ENCODE peak calls at places on chromosomes 3 and 15, in four cellular contexts. K, P, Q and D are unnamed samples.

GRCh38 chr15:67124111-67124510 is 58.7 kb downstream of the SMAD3 start:
- DNase-seq in P (no peak), K (no peak), Q (no peak), D (no peak)

GRCh38 chr15:25701716-25702465 is 161.2 kb downstream of the ATP10A start:
- DNase-seq in P (no peak), Q (no peak), K (peak; percentile 53), D (no peak)

GRCh38 chr3:63585927-63586326 is 66.5 kb upstream of the SNTN start:
- DNase-seq in P (no peak), K (no peak), Q (no peak), D (no peak)

GRCh38 chr15:71275098-71275497 is 159.8 kb downstream of the THSD4 start:
- DNase-seq in P (no peak), K (peak; percentile 83), Q (peak; percentile 32), D (no peak)

GRCh38 chr3:29775352-29775751 is 494.5 kb downstream of the RBMS3 start:
- DNase-seq in Q (no peak), P (no peak), K (peak; percentile 76), D (no peak)

GRCh38 chr3:69144631-69145244 is 22.3 kb upstream of the LMOD3 start:
- DNase-seq in P (no peak), Q (no peak), K (no peak), D (no peak)

GRCh38 chr3:36959821-36960220 is 15.0 kb upstream of the TRANK1 start:
- DNase-seq in P (no peak), K (peak; percentile 35), Q (no peak), D (no peak)

GRCh38 chr3:180804871-180805430 is 107.5 kb upstream of the FXR1 start:
- DNase-seq in Q (peak; percentile 47), K (peak; percentile 67), P (no peak), D (no peak)

GRCh38 chr3:18847583-18848197 is 300.6 kb upstream of the KCNH8 start:
- DNase-seq in Q (no peak), K (no peak), P (no peak), D (peak; percentile 8)

GRCh38 chr15:26974120-26974780 is 3.3 kb downstream of the GABRG3 start:
- DNase-seq in Q (no peak), K (peak; percentile 48), P (no peak), D (no peak)

GRCh38 chr3:15977089-15977488 is 179.3 kb upstream of the ANKRD28 start:
- DNase-seq in Q (no peak), K (no peak), P (no peak), D (no peak)

GRCh38 chr3:108239082-108239481 is 16.9 kb upstream of the IFT57 start:
- DNase-seq in K (no peak), Q (no peak), P (no peak), D (no peak)

GRCh38 chr3:16482770-16483531 is 30.5 kb downstream of the RFTN1 start:
- DNase-seq in Q (no peak), K (no peak), P (peak; percentile 25), D (peak; percentile 55)

GRCh38 chr15:78633348-78633747 is 7.7 kb downstream of the CHRNB4 start:
- DNase-seq in Q (no peak), K (no peak), P (no peak), D (no peak)

GRCh38 chr15:55108858-55109518 is 87.8 kb downstream of the RSL24D1 start:
- DNase-seq in K (peak; percentile 8), P (peak; percentile 24), Q (peak; percentile 53), D (peak; percentile 71)

GRCh38 chr15:57237282-57237642 is 139.0 kb upstream of the CGNL1 start:
- DNase-seq in Q (no peak), P (no peak), K (no peak), D (no peak)

GRCh38 chr3:4426782-4427344 is 40.2 kb downstream of the SUMF1 start:
- DNase-seq in Q (peak; percentile 57), P (no peak), K (peak; percentile 80), D (no peak)

GRCh38 chr15:52136471-52136993 is 24.0 kb upstream of the BCL2L10 start:
- DNase-seq in K (no peak), Q (no peak), P (no peak), D (no peak)

GRCh38 chr3:162777118-162777517 is 1280.5 kb downstream of the OTOL1 start:
- DNase-seq in Q (no peak), P (no peak), K (no peak), D (no peak)

GRCh38 chr3:77539014-77539413 is 499.1 kb downstream of the ROBO2 start:
- DNase-seq in P (no peak), Q (no peak), K (no peak), D (no peak)

GRCh38 chr15:49188933-49189332 is 18.9 kb downstream of the GALK2 start:
- DNase-seq in K (no peak), P (no peak), Q (no peak), D (no peak)

GRCh38 chr3:187041362-187042061 is 97.8 kb downstream of the RPL39L start:
- DNase-seq in P (peak; percentile 26), Q (no peak), K (peak; percentile 66), D (no peak)

GRCh38 chr3:143881102-143881501 is 32.8 kb upstream of the SLC9A9 start:
- DNase-seq in P (no peak), Q (no peak), K (no peak), D (no peak)

GRCh38 chr3:124261301-124261700 is 269.4 kb upstream of the ROPN1 start:
- DNase-seq in K (peak; percentile 63), P (no peak), Q (no peak), D (no peak)

GRCh38 chr15:60973637-60974415 is 255.3 kb downstream of the RORA start:
- DNase-seq in K (peak; percentile 74), P (no peak), Q (no peak), D (no peak)

GRCh38 chr15:99212401-99212800 is 37.0 kb downstream of the TTC23 start:
- DNase-seq in K (peak; percentile 51), Q (peak; percentile 11), P (no peak), D (no peak)

GRCh38 chr3:140602781-140603180 is 75.1 kb upstream of the TRIM42 start:
- DNase-seq in K (no peak), P (no peak), Q (no peak), D (no peak)

GRCh38 chr15:65032823-65033537 is 3.5 kb upstream of the MTFMT start:
- DNase-seq in Q (peak; percentile 72), P (peak; percentile 22), K (peak; percentile 61), D (peak; percentile 88)

GRCh38 chr3:42780892-42781700 is 8.0 kb upstream of the CCDC13 start:
- DNase-seq in P (peak; percentile 36), K (peak; percentile 62), Q (peak; percentile 43), D (no peak)

GRCh38 chr3:112086857-112087524 is 802 bp downstream of the C3orf52 start:
- DNase-seq in P (no peak), Q (no peak), K (peak; percentile 65), D (no peak)

GRCh38 chr3:157336252-157337009 is 100.2 kb upstream of the PTX3 start:
- DNase-seq in K (no peak), Q (no peak), P (no peak), D (no peak)

GRCh38 chr3:33439421-33440327 is 531 bp downstream of the UBP1 start:
- DNase-seq in Q (peak; percentile 79), P (peak; percentile 32), K (peak; percentile 45), D (peak; percentile 47)

GRCh38 chr3:126525853-126526667 is 2.1 kb downstream of the CHST13 start:
- DNase-seq in P (no peak), Q (no peak), K (no peak), D (no peak)

GRCh38 chr3:88189361-88189810 is 39.6 kb downstream of the C3orf38 start:
- DNase-seq in K (no peak), P (no peak), Q (no peak), D (peak; percentile 36)

GRCh38 chr3:147616998-147617619 is 207.9 kb downstream of the ZIC1 start:
- DNase-seq in Q (peak; percentile 4), K (peak; percentile 3), P (no peak), D (no peak)

GRCh38 chr3:13263770-13264467 is 156.2 kb downstream of the NUP210 start:
- DNase-seq in P (no peak), Q (no peak), K (no peak), D (no peak)

GRCh38 chr15:92196342-92196741 is 197.3 kb upstream of the ST8SIA2 start:
- DNase-seq in P (no peak), Q (no peak), K (no peak), D (no peak)

GRCh38 chr3:40737343-40737742 is 212.6 kb downstream of the ZNF621 start:
- DNase-seq in K (no peak), P (no peak), Q (no peak), D (no peak)

GRCh38 chr3:3825025-3825424 is 25.8 kb downstream of the LRRN1 start:
- DNase-seq in Q (no peak), K (no peak), P (no peak), D (no peak)